ENCODE peak calls at places on chromosomes 3 and 15, in six cellular contexts. U is sigmoid colon, V is upper lobe of right lung, N is activated B cell treated with CpG ODN at 0.5 μM for 24 hours, J is fibroblast of mammary gland, B is B cell. I is an unnamed sample.

GRCh38 chr3:130935761-130936160 is 41.9 kb downstream of the ATP2C1 start:
- DNase-seq in B (no peak), J (peak), N (no peak), U (no peak), V (no peak), I (no peak)

GRCh38 chr3:24393316-24393715 is 101.3 kb downstream of the THRB start:
- DNase-seq in J (no peak), V (no peak), N (no peak), B (no peak), U (no peak), I (no peak)

GRCh38 chr3:179730508-179730907 is 77.7 kb downstream of the USP13 start:
- DNase-seq in U (no peak), B (no peak), N (no peak), J (no peak), V (no peak), I (no peak)

GRCh38 chr3:36596411-36596810 is 167.9 kb downstream of the DCLK3 start:
- DNase-seq in B (no peak), V (no peak), N (no peak), U (no peak), J (peak), I (no peak)

GRCh38 chr3:13879946-13880810 is at the start of gene WNT7A:
- DNase-seq in B (peak), U (peak), J (no peak), N (no peak), V (peak), I (peak)

GRCh38 chr3:147392083-147392916 is 14.0 kb downstream of the ZIC4 start:
- DNase-seq in V (no peak), U (peak), N (no peak), J (peak), B (no peak), I (no peak)

GRCh38 chr3:4478226-4478625 is 11.2 kb upstream of the SUMF1 start:
- DNase-seq in B (no peak), N (no peak), J (no peak), U (no peak), V (no peak), I (no peak)

GRCh38 chr15:66835558-66835878 is 133.5 kb downstream of the SMAD6 start:
- DNase-seq in N (no peak), V (no peak), B (no peak), U (no peak), J (peak), I (no peak)

GRCh38 chr3:15009156-15009555 is 56.0 kb downstream of the MRPS25 start:
- DNase-seq in N (no peak), B (no peak), U (no peak), V (no peak), J (peak), I (no peak)

GRCh38 chr15:41115088-41115651 is 910 bp downstream of the INO80 start:
- DNase-seq in V (no peak), B (no peak), J (peak), U (no peak), N (no peak), I (peak)
- TF ChIP-seq CTCF in V (peak), B (no peak), J (peak), U (no peak), N (no peak), I (no peak)

GRCh38 chr3:57949779-57950618 is 58.2 kb upstream of the FLNB start:
- DNase-seq in N (no peak), V (peak), J (peak), B (no peak), U (peak), I (no peak)
- TF ChIP-seq CTCF in N (no peak), V (peak), J (peak), B (no peak), U (peak), I (no peak)

DNA sequence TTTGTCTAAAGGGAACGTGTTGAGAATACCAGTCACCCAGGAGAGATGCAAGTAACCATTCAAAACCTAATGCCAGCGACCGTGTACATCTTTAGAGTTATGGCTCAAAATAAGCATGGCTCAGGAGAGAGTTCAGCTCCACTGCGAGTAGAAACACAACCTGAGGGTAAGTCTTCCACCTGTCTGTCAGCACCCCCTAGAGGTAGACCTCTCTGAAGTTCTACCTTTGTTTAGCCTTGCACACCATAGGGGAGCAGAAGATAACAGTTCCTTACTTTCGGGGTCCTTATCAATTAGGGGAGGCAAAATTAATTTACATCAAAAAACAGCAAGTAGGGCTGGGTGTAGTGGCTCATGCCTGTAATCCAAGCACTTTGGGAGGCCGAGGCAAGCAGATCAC is 124.4 kb downstream of the HCN4 start:
- DNase-seq in B (peak), N (no peak), J (no peak), U (no peak), V (no peak), I (peak)
- TF ChIP-seq CTCF in B (peak), N (no peak), J (peak), U (no peak), V (peak), I (peak)

DNA sequence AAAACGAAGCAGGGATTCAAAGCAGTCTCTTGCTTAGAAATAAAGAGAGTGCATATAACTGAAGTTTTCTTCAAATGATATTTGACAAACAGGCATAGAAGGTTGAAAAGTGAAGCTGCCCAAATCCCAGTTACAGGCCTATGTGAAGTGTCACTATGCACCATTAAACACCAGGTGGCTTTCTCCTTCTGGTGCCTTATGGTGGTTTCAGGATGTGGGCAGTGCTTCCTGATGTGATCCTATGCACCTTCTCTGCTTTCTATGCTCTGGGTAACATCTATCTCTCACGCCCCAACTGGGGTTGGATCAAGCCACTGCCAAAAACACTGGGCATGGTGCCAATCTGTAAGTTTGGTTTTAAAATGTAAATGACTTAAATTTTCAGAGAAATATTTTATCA is 744.7 kb downstream of the TUSC7 start:
- DNase-seq in J (no peak), U (no peak), N (no peak), B (no peak), V (no peak), I (no peak)
- TF ChIP-seq CTCF in J (peak), U (no peak), N (no peak), B (no peak), V (no peak), I (no peak)

DNA sequence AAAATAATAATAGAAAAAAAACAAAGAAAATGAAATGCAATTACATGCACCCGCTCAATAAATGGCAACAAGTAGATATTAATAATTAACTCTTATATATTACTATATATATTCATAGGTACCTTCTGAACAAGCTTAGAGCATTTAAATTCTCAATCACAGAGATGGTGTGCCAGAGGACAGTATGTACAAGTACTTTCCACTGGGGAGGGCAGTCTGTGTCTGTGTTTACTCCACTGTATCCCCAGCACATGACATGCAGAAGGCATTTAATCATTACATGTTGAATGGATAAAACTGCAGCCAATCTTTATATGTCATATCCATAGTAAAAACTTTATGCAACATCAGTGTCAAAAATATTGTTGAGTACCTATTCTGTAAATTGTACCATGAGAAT is 97.8 kb downstream of the UACA start:
- DNase-seq in U (no peak), B (no peak), J (no peak), N (no peak), V (no peak), I (no peak)
- TF ChIP-seq CTCF in U (no peak), B (no peak), J (no peak), N (no peak), V (no peak), I (no peak)

DNA sequence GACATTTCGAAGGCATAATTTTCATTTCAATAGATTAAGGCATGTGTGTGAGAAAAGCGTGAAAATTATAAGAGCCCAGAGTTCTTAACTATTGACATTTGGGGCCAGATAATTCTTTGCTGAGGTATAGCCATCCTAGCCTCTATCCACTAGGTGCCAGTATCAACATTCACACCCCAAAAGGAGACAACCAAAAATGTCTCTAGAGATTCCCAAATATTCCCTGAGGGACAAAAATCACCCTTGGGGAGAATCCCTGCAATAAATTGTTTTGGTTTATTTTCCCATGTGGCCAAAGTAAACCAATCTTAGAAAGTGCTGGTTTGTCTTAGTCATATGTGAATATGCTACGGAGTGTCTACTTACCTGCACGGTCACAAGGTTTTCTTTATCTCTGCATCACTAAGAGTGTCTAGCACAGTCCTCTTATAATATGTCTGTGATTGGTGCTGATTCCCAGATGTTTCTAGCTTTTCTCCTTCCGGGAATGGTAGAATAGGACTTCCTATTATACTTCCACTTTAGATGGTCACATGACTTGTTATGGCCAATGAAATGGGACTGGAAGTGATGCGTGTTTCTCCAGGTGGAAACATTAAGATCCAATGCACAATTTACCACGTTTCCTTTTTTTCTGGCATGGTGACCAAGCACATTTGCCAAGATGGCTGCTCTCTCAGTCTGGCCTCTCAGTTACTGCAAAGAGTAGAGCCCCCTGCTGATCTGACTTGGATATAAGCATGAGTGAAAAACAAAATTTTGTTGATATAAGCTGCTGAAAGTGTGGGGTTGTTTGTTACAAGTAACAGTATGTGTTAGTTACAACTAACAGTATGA is 8.0 kb upstream of the KBTBD8 start:
- DNase-seq in V (no peak), N (no peak), J (peak), B (peak), U (no peak), I (peak)
- TF ChIP-seq CTCF in V (peak), N (no peak), J (peak), B (peak), U (no peak), I (peak)